ENCODE peak calls at places on chromosomes 12 and 14, in four cellular contexts. I is GM12878, W is H1, C is K562. R is an unnamed sample.

GRCh38 chr12:67885370-67886169 is 103.7 kb upstream of the IFNG-AS1 start:
- DNase-seq in I (no peak), W (no peak), C (no peak), R (no peak)

GRCh38 chr12:11321980-11322379 is 11.7 kb upstream of the PRB4 start:
- DNase-seq in I (no peak), W (no peak), C (no peak), R (no peak)

GRCh38 chr12:25155031-25155576 is 39.9 kb downstream of the DNAI7 start:
- DNase-seq in I (peak), W (no peak), C (peak), R (peak)

GRCh38 chr12:54005531-54005852 is 3.3 kb upstream of the HOXC8 start:
- DNase-seq in I (no peak), W (no peak), C (no peak), R (no peak)

GRCh38 chr12:54981796-54982195 is 2.8 kb downstream of the TESPA1 start:
- DNase-seq in I (no peak), W (no peak), C (no peak), R (no peak)

GRCh38 chr12:6199531-6200265 is 502 bp upstream of the CD9 start:
- DNase-seq in I (no peak), W (no peak), C (no peak), R (no peak)

GRCh38 chr12:42663621-42664020 is 74.1 kb upstream of the PRICKLE1 start:
- DNase-seq in I (no peak), W (no peak), C (no peak), R (no peak)

GRCh38 chr12:111942557-111942956 is 70.4 kb downstream of the TMEM116 start:
- DNase-seq in I (no peak), W (no peak), C (no peak), R (no peak)

GRCh38 chr12:40208707-40209106 is 16.1 kb upstream of the LRRK2 start:
- DNase-seq in I (no peak), W (no peak), C (no peak), R (no peak)

GRCh38 chr12:25644964-25645363 is 91.9 kb upstream of the LMNTD1 start:
- DNase-seq in I (no peak), W (no peak), C (no peak), R (no peak)

GRCh38 chr12:94872007-94872653 is 131.4 kb downstream of the NDUFA12 start:
- DNase-seq in I (no peak), W (no peak), C (no peak), R (no peak)

GRCh38 chr12:62482769-62483168 is 16.1 kb downstream of the MON2 start:
- DNase-seq in I (no peak), W (no peak), C (no peak), R (no peak)

GRCh38 chr12:62481843-62482540 is 15.4 kb downstream of the MON2 start:
- DNase-seq in I (no peak), W (no peak), C (no peak), R (no peak)

DNA sequence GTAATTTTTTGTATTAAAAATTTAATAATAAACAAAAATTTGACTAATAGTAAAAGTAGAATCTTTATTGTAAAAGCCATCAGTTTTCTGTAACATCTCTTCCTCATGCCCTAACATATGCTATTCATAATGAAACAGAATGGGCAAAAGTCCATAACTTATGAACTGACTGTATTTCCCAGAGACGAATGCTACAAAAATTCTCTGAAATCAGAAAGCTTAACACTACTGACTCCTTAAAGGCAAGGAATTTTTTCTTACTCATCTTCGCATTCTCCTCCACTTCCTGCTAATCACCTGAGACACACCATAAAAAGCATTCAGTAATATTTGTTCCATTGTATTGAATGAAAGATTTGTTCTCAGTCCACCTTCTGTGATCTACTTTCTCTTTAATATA is 17.6 kb downstream of the MON2 start:
- DNase-seq in I (no peak), W (no peak), C (no peak), R (no peak)
- TF ChIP-seq CREB1 in I (no peak), W (no peak), C (no peak), R (no peak)

GRCh38 chr14:94062344-94062904 is 18.6 kb downstream of the DDX24 start:
- DNase-seq in I (no peak), W (no peak), C (no peak), R (no peak)

GRCh38 chr14:94066089-94066676 is 14.8 kb downstream of the DDX24 start:
- DNase-seq in I (no peak), W (no peak), C (peak), R (peak)
- TF ChIP-seq TAF1 in I (no peak), W (no peak), C (no peak), R (no peak)

GRCh38 chr14:99755629-99756603 is 37.3 kb upstream of the EML1 start:
- DNase-seq in I (no peak), W (no peak), C (peak), R (peak)
- TF ChIP-seq CREB1 in I (no peak), W (no peak), C (no peak), R (no peak)

GRCh38 chr14:97253756-97254155 is 456.6 kb downstream of the VRK1 start:
- DNase-seq in I (no peak), W (no peak), C (no peak), R (no peak)
- TF ChIP-seq TAF1 in I (no peak), W (no peak), C (no peak), R (no peak)

GRCh38 chr12:19402211-19402610 is 37.1 kb upstream of the AEBP2 start:
- DNase-seq in I (no peak), W (no peak), C (no peak), R (peak)

GRCh38 chr12:19402743-19403400 is 36.4 kb upstream of the AEBP2 start:
- DNase-seq in I (no peak), W (no peak), C (no peak), R (peak)

GRCh38 chr12:19404232-19404880 is 34.9 kb upstream of the AEBP2 start:
- DNase-seq in I (no peak), W (no peak), C (no peak), R (no peak)

GRCh38 chr12:19397534-19397933 is 41.8 kb upstream of the AEBP2 start:
- DNase-seq in I (no peak), W (no peak), C (no peak), R (no peak)

GRCh38 chr12:19398376-19399363 is 40.6 kb upstream of the AEBP2 start:
- DNase-seq in I (no peak), W (no peak), C (no peak), R (no peak)
- TF ChIP-seq CREB1 in I (no peak), W (no peak), C (no peak), R (no peak)

R was measured in HepG2.